ENCODE peak calls at places on chromosome 3, in eight cellular contexts. H is COR-L47; D is stimulated activated CD4-positive, alpha-beta T cell treated with anti-CD3 and anti-CD28 coated beads, Interleukin-1b, Interleukin-23, amount 100 ng/mL, for 48 hours; O is NCI-H1092; L is HepG2; E is cardiac muscle cell; X is naive thymus-derived CD4-positive, alpha-beta T cell; K is lower leg skin. Q is an unnamed sample.

GRCh38 chr3:77919244-77919643 is 879.3 kb downstream of the ROBO2 start:
- DNase-seq in H (no peak), D (no peak), O (no peak), L (no peak), E (no peak), X (no peak), K (no peak), Q (no peak)

GRCh38 chr3:9399746-9400145 is 2.3 kb downstream of the SETD5 start:
- DNase-seq in H (no peak), D (no peak), O (peak), L (peak), E (peak), X (no peak), K (peak), Q (peak)

GRCh38 chr3:166114448-166114847 is 277.2 kb upstream of the BCHE start:
- DNase-seq in H (no peak), D (no peak), O (no peak), L (no peak), E (no peak), X (no peak), K (no peak), Q (no peak)

GRCh38 chr3:46926871-46927717 is 49.5 kb downstream of the CCDC12 start:
- DNase-seq in H (no peak), D (no peak), O (no peak), L (no peak), E (no peak), X (no peak), K (no peak), Q (no peak)

GRCh38 chr3:106213954-106214353 is 345.1 kb upstream of the CBLB start:
- DNase-seq in H (no peak), D (no peak), O (no peak), L (no peak), E (no peak), X (no peak), K (no peak), Q (no peak)

GRCh38 chr3:3102751-3103150 is 7.4 kb downstream of the IL5RA start:
- DNase-seq in H (no peak), D (no peak), O (no peak), L (no peak), E (no peak), X (no peak), K (no peak), Q (no peak)

GRCh38 chr3:152403632-152404066 is 134.9 kb downstream of the MBNL1 start:
- DNase-seq in H (no peak), D (no peak), O (no peak), L (no peak), E (peak), X (no peak), K (peak), Q (no peak)

GRCh38 chr3:29822051-29822450 is 541.2 kb downstream of the RBMS3 start:
- DNase-seq in H (no peak), D (no peak), O (no peak), L (no peak), E (no peak), X (no peak), K (no peak), Q (no peak)

GRCh38 chr3:186544281-186544680 is at the start of gene CRYGS:
- DNase-seq in H (no peak), D (no peak), O (no peak), L (no peak), E (no peak), X (no peak), K (no peak), Q (no peak)

GRCh38 chr3:120495809-120496208 is 45.0 kb upstream of the FSTL1 start:
- DNase-seq in H (no peak), D (no peak), O (no peak), L (no peak), E (no peak), X (no peak), K (no peak), Q (no peak)

GRCh38 chr3:39962566-39962965 is 153.2 kb downstream of the MYRIP start:
- DNase-seq in H (no peak), D (no peak), O (no peak), L (no peak), E (no peak), X (no peak), K (no peak), Q (no peak)